ENCODE peak calls at places on chromosomes 12 and 14, in seven cellular contexts. One of them, this sample, is unnamed.

GRCh38 chr14:91354979-91355685 is 62.5 kb downstream of the CCDC88C start:
- DNase-seq in adrenal gland: no peak
- DNase-seq in GM06990: no peak
- DNase-seq in IMR-90: no peak
- DNase-seq in hepatocyte: no peak
- DNase-seq in colonic mucosa: peak
- DNase-seq in CD8-positive, alpha-beta T cell: no peak
- DNase-seq in this sample: peak

GRCh38 chr12:8695116-8695515 is 2.7 kb upstream of the RIMKLB start:
- DNase-seq in colonic mucosa: no peak
- DNase-seq in adrenal gland: no peak
- DNase-seq in CD8-positive, alpha-beta T cell: no peak
- DNase-seq in hepatocyte: no peak
- DNase-seq in GM06990: no peak
- DNase-seq in IMR-90: no peak
- DNase-seq in this sample: no peak

GRCh38 chr12:120366341-120366705 is 2.6 kb downstream of the MSI1 start:
- DNase-seq in GM06990: no peak
- DNase-seq in CD8-positive, alpha-beta T cell: no peak
- DNase-seq in hepatocyte: no peak
- DNase-seq in IMR-90: no peak
- DNase-seq in adrenal gland: no peak
- DNase-seq in colonic mucosa: peak
- DNase-seq in this sample: no peak

GRCh38 chr12:109994262-109995175 is 1.6 kb downstream of the GIT2 start:
- DNase-seq in GM06990: no peak
- DNase-seq in colonic mucosa: no peak
- DNase-seq in adrenal gland: no peak
- DNase-seq in CD8-positive, alpha-beta T cell: no peak
- DNase-seq in hepatocyte: no peak
- DNase-seq in IMR-90: no peak
- DNase-seq in this sample: no peak

GRCh38 chr14:78164226-78164853 is 5.8 kb upstream of the NRXN3 start:
- DNase-seq in IMR-90: no peak
- DNase-seq in colonic mucosa: peak
- DNase-seq in adrenal gland: no peak
- DNase-seq in GM06990: no peak
- DNase-seq in CD8-positive, alpha-beta T cell: no peak
- DNase-seq in hepatocyte: peak
- DNase-seq in this sample: no peak

GRCh38 chr12:93813972-93814821 is 137.0 kb downstream of the CRADD start:
- DNase-seq in CD8-positive, alpha-beta T cell: no peak
- DNase-seq in hepatocyte: peak
- DNase-seq in colonic mucosa: peak
- DNase-seq in GM06990: no peak
- DNase-seq in IMR-90: peak
- DNase-seq in adrenal gland: peak
- DNase-seq in this sample: peak

GRCh38 chr14:68549966-68550705 is 242.7 kb downstream of the ZFP36L1 start:
- DNase-seq in GM06990: no peak
- DNase-seq in hepatocyte: no peak
- DNase-seq in adrenal gland: no peak
- DNase-seq in CD8-positive, alpha-beta T cell: no peak
- DNase-seq in IMR-90: no peak
- DNase-seq in colonic mucosa: no peak
- DNase-seq in this sample: no peak

GRCh38 chr12:46259071-46259470 is 9.8 kb downstream of the SLC38A1 start:
- DNase-seq in colonic mucosa: no peak
- DNase-seq in CD8-positive, alpha-beta T cell: no peak
- DNase-seq in hepatocyte: no peak
- DNase-seq in adrenal gland: no peak
- DNase-seq in IMR-90: no peak
- DNase-seq in GM06990: no peak
- DNase-seq in this sample: no peak

GRCh38 chr12:7927470-7927869 is 8.5 kb downstream of the SLC2A3 start:
- DNase-seq in GM06990: no peak
- DNase-seq in CD8-positive, alpha-beta T cell: no peak
- DNase-seq in colonic mucosa: no peak
- DNase-seq in hepatocyte: no peak
- DNase-seq in IMR-90: no peak
- DNase-seq in adrenal gland: no peak
- DNase-seq in this sample: no peak

GRCh38 chr12:89863968-89864367 is 155.3 kb upstream of the ATP2B1 start:
- DNase-seq in adrenal gland: no peak
- DNase-seq in colonic mucosa: no peak
- DNase-seq in GM06990: peak
- DNase-seq in IMR-90: no peak
- DNase-seq in hepatocyte: no peak
- DNase-seq in CD8-positive, alpha-beta T cell: no peak
- DNase-seq in this sample: no peak

GRCh38 chr12:90690120-90690519 is 264.9 kb downstream of the CCER1 start:
- DNase-seq in CD8-positive, alpha-beta T cell: no peak
- DNase-seq in hepatocyte: no peak
- DNase-seq in colonic mucosa: no peak
- DNase-seq in adrenal gland: no peak
- DNase-seq in IMR-90: no peak
- DNase-seq in GM06990: no peak
- DNase-seq in this sample: no peak

GRCh38 chr12:18283776-18284175 is 22.5 kb downstream of the PIK3C2G start:
- DNase-seq in hepatocyte: no peak
- DNase-seq in IMR-90: no peak
- DNase-seq in adrenal gland: no peak
- DNase-seq in CD8-positive, alpha-beta T cell: no peak
- DNase-seq in colonic mucosa: no peak
- DNase-seq in GM06990: no peak
- DNase-seq in this sample: no peak

GRCh38 chr12:42923564-42923963 is 334.0 kb upstream of the PRICKLE1 start:
- DNase-seq in GM06990: no peak
- DNase-seq in hepatocyte: no peak
- DNase-seq in colonic mucosa: no peak
- DNase-seq in CD8-positive, alpha-beta T cell: no peak
- DNase-seq in IMR-90: no peak
- DNase-seq in adrenal gland: no peak
- DNase-seq in this sample: no peak
- H3K4me3 ChIP-seq in GM06990: no peak
- H3K4me3 ChIP-seq in hepatocyte: no peak
- H3K4me3 ChIP-seq in colonic mucosa: no peak
- H3K4me3 ChIP-seq in CD8-positive, alpha-beta T cell: no peak
- H3K4me3 ChIP-seq in IMR-90: no peak
- H3K4me3 ChIP-seq in adrenal gland: no peak
- H3K4me3 ChIP-seq in this sample: no peak

DNA sequence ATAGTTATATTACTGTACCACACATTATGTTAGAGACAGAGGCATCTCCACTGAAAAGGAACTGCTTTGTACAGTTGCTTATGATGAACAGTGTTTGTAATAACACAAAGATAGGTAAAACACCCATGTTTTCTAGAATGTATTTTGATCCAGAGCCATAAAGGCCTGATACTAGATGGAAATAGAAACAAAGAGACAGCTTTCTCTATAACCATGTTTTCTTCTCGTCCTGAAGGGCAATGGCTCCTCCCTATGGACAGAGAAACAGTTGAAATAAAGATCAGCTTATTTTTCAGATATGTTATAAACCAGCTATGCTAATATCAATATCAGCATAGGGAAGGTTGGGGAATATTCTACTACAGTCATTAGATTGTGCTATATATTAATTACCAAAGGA is 109.2 kb downstream of the ATXN7L3B start:
- DNase-seq in GM06990: no peak
- DNase-seq in adrenal gland: no peak
- DNase-seq in IMR-90: no peak
- DNase-seq in hepatocyte: peak
- DNase-seq in colonic mucosa: no peak
- DNase-seq in CD8-positive, alpha-beta T cell: no peak
- DNase-seq in this sample: no peak
- TF ChIP-seq CTCF in GM06990: no peak
- TF ChIP-seq CTCF in adrenal gland: no peak
- TF ChIP-seq CTCF in IMR-90: peak
- TF ChIP-seq CTCF in hepatocyte: peak
- TF ChIP-seq CTCF in colonic mucosa: no peak
- TF ChIP-seq CTCF in CD8-positive, alpha-beta T cell: no peak
- TF ChIP-seq CTCF in this sample: no peak

DNA sequence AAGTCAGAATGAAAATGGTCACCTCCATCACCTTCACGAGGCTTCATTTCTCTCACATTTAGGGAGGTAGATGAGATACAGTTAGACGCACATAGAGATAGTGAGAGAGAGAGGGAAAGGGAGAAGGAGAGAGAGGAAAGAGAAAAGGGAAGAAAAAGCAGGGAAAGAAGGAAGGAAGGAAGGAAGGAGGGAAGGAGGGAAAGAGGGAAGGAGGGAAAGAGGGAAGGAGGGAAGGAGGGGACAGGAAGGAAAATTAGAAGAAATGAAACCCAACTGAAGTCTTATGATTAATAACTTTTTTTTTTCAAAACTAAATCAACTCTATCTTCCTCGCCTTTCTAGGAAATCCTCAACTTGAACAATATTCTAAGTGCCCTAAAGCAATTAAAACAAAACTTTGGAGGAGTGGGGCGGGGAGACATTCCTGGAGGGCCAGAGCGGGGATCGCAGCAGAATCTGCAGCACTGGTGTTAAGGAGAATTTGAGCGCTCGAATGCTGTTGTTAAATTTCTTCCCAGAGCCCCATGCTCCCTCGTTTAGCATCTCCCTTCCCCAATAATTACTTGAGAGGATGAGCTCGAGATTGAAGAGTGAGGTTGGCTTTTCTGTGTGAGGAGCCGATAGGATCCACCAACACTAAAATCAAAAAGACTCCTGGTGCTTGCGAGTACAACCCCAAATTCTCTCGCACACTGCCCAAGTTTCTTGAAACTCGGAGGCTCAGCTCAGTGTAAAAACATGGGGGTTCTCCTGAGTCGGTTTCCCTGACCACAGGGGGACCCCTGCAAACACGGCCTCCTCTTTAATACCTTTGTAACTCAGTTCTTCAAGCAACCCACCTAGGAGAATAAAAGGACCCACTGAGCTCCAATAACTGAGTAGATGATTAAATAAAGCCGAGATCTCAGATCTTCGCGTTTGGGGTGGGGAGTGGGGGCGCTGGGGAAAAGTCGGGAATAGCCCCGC is 10.4 kb upstream of the FOXG1 start:
- DNase-seq in colonic mucosa: no peak
- DNase-seq in hepatocyte: no peak
- DNase-seq in GM06990: no peak
- DNase-seq in adrenal gland: no peak
- DNase-seq in IMR-90: no peak
- DNase-seq in CD8-positive, alpha-beta T cell: no peak
- DNase-seq in this sample: no peak
- H3K4me3 ChIP-seq in colonic mucosa: no peak
- H3K4me3 ChIP-seq in hepatocyte: no peak
- H3K4me3 ChIP-seq in GM06990: no peak
- H3K4me3 ChIP-seq in adrenal gland: no peak
- H3K4me3 ChIP-seq in IMR-90: no peak
- H3K4me3 ChIP-seq in CD8-positive, alpha-beta T cell: no peak
- H3K4me3 ChIP-seq in this sample: no peak

GRCh38 chr14:50012644-50013043 is 103.7 kb downstream of the VCPKMT start:
- DNase-seq in hepatocyte: no peak
- DNase-seq in adrenal gland: no peak
- DNase-seq in IMR-90: peak
- DNase-seq in colonic mucosa: no peak
- DNase-seq in CD8-positive, alpha-beta T cell: no peak
- DNase-seq in GM06990: no peak
- DNase-seq in this sample: no peak
- TF ChIP-seq CTCF in hepatocyte: no peak
- TF ChIP-seq CTCF in adrenal gland: no peak
- TF ChIP-seq CTCF in IMR-90: no peak
- TF ChIP-seq CTCF in colonic mucosa: no peak
- TF ChIP-seq CTCF in CD8-positive, alpha-beta T cell: no peak
- TF ChIP-seq CTCF in GM06990: no peak
- TF ChIP-seq CTCF in this sample: no peak

GRCh38 chr12:113474635-113475436 is 3.2 kb upstream of the LHX5 start:
- DNase-seq in GM06990: no peak
- DNase-seq in colonic mucosa: no peak
- DNase-seq in hepatocyte: no peak
- DNase-seq in adrenal gland: no peak
- DNase-seq in IMR-90: no peak
- DNase-seq in CD8-positive, alpha-beta T cell: no peak
- DNase-seq in this sample: no peak
- H3K4me3 ChIP-seq in GM06990: no peak
- H3K4me3 ChIP-seq in colonic mucosa: no peak
- H3K4me3 ChIP-seq in hepatocyte: no peak
- H3K4me3 ChIP-seq in adrenal gland: no peak
- H3K4me3 ChIP-seq in IMR-90: no peak
- H3K4me3 ChIP-seq in CD8-positive, alpha-beta T cell: no peak
- H3K4me3 ChIP-seq in this sample: no peak

This sample was measured in mucosa of descending colon.